ENCODE peak calls at places on chromosome 19, in ten cellular contexts. C is left lung, U is H9, Z is fibroblast of mammary gland, G is fibroblast of lung, Q is heart right ventricle, S is uterus, D is BJ, A is choroid plexus epithelial cell, X is neural progenitor cell. M is an unnamed sample.

GRCh38 chr19:55075366-55075998 is at the start of gene EPS8L1:
- DNase-seq in G (no peak), S (no peak), U (peak; percentile 94), Z (no peak), D (no peak), C (peak; percentile 73), A (no peak), X (no peak), Q (no peak), M (peak; percentile 60)

GRCh38 chr19:30695171-30695875 is 323.1 kb downstream of the ZNF536 start:
- DNase-seq in U (peak; percentile 72), C (no peak), S (no peak), D (no peak), Z (no peak), Q (no peak), A (no peak), G (no peak), X (peak; percentile 71), M (no peak)

GRCh38 chr19:33098023-33098652 is 17.2 kb downstream of the GPATCH1 start:
- DNase-seq in G (no peak), D (no peak), S (no peak), X (no peak), Z (peak; percentile 6), U (no peak), C (no peak), A (peak; percentile 9), Q (no peak), M (peak; percentile 88)

GRCh38 chr19:2494447-2495129 is 18.7 kb downstream of the GADD45B start:
- DNase-seq in Z (peak; percentile 77), C (peak; percentile 78), Q (peak; percentile 83), X (peak; percentile 75), U (no peak), S (peak; percentile 76), G (peak; percentile 82), A (peak; percentile 85), D (no peak), M (no peak)

GRCh38 chr19:17872251-17873001 is 681 bp downstream of the SLC5A5 start:
- DNase-seq in C (no peak), U (no peak), X (no peak), Q (no peak), D (no peak), A (no peak), G (no peak), Z (no peak), S (no peak), M (no peak)

GRCh38 chr19:15015946-15016542 is 33.2 kb upstream of the CASP14 start:
- DNase-seq in S (no peak), X (peak; percentile 83), G (no peak), D (no peak), C (no peak), Q (no peak), Z (peak; percentile 3), U (peak; percentile 51), A (peak; percentile 19), M (no peak)

GRCh38 chr19:771332-771785 is 20.4 kb downstream of the MISP start:
- DNase-seq in A (peak; percentile 69), X (peak; percentile 62), D (no peak), U (peak; percentile 64), C (no peak), Q (peak; percentile 57), G (peak; percentile 57), Z (peak; percentile 55), S (no peak), M (peak; percentile 21)

GRCh38 chr19:45947926-45948325 is 25.7 kb downstream of the NOVA2 start:
- DNase-seq in C (no peak), D (no peak), X (no peak), G (no peak), Z (peak; percentile 32), S (no peak), A (peak; percentile 7), U (no peak), Q (no peak), M (peak; percentile 60)

GRCh38 chr19:12938536-12939291 is at the start of gene CALR:
- DNase-seq in S (no peak), Z (peak; percentile 29), D (no peak), U (no peak), C (no peak), Q (peak; percentile 47), X (peak; percentile 64), A (peak; percentile 39), G (peak; percentile 43), M (no peak)
- TF ChIP-seq CTCF in S (no peak), Z (no peak), D (peak; percentile 43), U (peak; percentile 23), C (peak; percentile 9), Q (peak; percentile 19), X (peak; percentile 19), A (peak; percentile 25), G (peak; percentile 24), M (peak; percentile 42)

GRCh38 chr19:35792312-35792711 is 16.9 kb downstream of the ARHGAP33 start:
- DNase-seq in S (no peak), U (no peak), Q (no peak), X (no peak), A (no peak), Z (no peak), D (no peak), C (no peak), G (no peak), M (no peak)

GRCh38 chr19:35792888-35793287 is 17.5 kb downstream of the ARHGAP33 start:
- DNase-seq in U (no peak), C (no peak), Q (no peak), S (no peak), Z (no peak), D (no peak), G (no peak), A (no peak), X (no peak), M (no peak)

GRCh38 chr19:35791814-35792279 is 16.5 kb downstream of the ARHGAP33 start:
- DNase-seq in C (no peak), Z (no peak), X (no peak), U (no peak), S (no peak), G (no peak), A (no peak), Q (no peak), D (no peak), M (no peak)

GRCh38 chr19:35789978-35790944 is 14.9 kb downstream of the ARHGAP33 start:
- DNase-seq in C (no peak), D (no peak), Z (no peak), A (no peak), S (no peak), Q (no peak), G (no peak), X (no peak), U (peak; percentile 20), M (no peak)

DNA sequence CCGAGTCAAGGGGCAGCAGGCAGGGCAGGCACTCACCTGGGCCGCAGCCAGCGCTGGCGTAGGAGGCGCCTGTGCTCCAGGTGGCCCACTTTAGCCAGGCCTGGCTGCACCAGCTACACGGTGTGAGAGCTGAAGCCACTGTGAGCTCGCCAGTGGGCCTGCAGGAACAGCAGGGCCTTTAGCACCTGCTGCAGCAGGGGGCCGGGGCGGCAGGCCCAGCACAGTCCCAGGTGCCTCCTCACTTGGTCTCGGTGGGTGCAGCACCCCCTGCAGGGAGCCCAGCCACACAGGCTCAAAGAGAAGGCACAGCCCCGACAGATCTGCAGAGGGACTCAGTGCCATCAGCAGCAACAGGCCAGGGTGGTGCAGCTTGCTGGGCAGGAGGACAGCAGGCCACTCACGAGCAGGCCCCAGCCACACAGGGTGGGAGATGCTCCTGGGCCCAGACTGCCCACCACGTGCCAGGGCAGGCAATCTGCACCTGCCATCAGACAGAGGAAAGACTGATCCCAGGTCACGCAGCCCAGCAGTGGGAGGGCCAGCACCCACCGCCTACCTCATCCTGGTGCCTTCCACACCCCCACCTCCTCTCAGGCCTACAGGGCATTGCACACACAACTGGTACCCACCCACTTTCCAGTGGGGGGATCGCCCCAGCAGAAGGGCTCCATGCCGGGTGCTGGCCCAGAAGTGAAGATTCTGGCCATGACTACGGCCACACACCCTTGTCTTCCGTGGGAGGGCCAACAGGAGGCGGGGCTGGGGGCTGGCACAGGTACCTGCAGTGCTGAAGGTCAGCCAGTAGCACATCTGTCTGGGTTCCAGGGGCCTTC is 15.8 kb downstream of the ARHGAP33 start:
- DNase-seq in S (no peak), Z (no peak), C (no peak), Q (no peak), A (no peak), U (no peak), X (no peak), D (no peak), G (no peak), M (no peak)
- TF ChIP-seq CTCF in S (no peak), Z (peak; percentile 5), C (no peak), Q (no peak), A (peak; percentile 21), U (peak; percentile 20), X (no peak), D (peak; percentile 14), G (no peak), M (no peak)

GRCh38 chr19:39532233-39533002 is at the start of gene EID2B:
- DNase-seq in U (peak; percentile 95), G (peak; percentile 96), A (peak; percentile 98), D (peak; percentile 66), Z (peak; percentile 96), C (peak; percentile 96), S (peak; percentile 95), Q (peak; percentile 97), X (peak; percentile 99), M (peak; percentile 89)

GRCh38 chr19:39531834-39532232 is 819 bp downstream of the EID2B start:
- DNase-seq in A (no peak), S (no peak), X (no peak), U (no peak), G (no peak), D (no peak), Z (no peak), Q (no peak), C (no peak), M (peak; percentile 6)

GRCh38 chr19:39533791-39534190 is 1.1 kb upstream of the EID2B start:
- DNase-seq in Q (no peak), A (no peak), G (no peak), C (no peak), Z (no peak), U (no peak), D (no peak), S (no peak), X (no peak), M (no peak)

GRCh38 chr19:39533003-39533512 is 406 bp upstream of the EID2B start:
- DNase-seq in Z (no peak), C (no peak), U (no peak), G (no peak), S (no peak), Q (no peak), D (no peak), X (no peak), A (no peak), M (no peak)
- TF ChIP-seq CTCF in Z (no peak), C (no peak), U (no peak), G (no peak), S (no peak), Q (no peak), D (no peak), X (no peak), A (no peak), M (no peak)

DNA sequence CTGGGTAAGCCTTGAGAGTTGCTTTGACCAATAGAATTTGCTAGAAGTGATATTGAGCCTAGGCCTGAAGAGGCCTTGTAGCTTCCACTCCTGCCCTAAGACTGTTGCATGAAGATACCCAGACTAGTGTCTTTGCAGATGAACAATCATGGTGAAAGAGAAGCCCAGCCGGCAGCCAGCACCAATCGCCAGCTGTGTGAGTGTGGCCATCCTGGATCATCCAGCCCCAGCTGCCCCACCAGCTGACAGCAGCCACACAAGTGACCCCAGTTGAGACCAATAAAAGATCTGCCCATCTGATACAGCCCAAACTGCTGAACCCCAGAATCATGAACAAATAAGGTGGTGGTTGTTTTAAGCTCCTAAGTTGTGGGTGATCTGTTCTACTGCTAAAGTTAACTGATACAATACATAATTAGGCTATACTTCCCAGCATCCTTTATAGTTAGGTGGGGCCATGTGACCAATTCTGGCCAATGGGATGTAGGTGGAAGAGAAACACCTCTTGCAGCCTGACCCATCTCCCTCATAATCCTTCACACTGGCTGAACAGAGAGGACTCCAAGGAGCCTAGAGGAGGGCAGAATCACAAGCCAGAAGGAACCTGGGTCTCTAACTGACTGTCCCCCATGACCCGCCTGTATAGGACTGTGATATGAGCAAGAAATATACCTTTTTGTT is 9.4 kb upstream of the ZNF428 start:
- DNase-seq in G (no peak), X (no peak), D (no peak), Z (no peak), S (no peak), U (no peak), A (no peak), Q (no peak), C (no peak), M (no peak)
- TF ChIP-seq CTCF in G (no peak), X (no peak), D (no peak), Z (no peak), S (no peak), U (no peak), A (no peak), Q (no peak), C (no peak), M (no peak)